ENCODE peak calls at places on chromosomes 2 and 18, in eight cellular contexts. L is HuH-7.5; W is neural crest cell; U is H54; Y is posterior vena cava; B is C1 segment of cervical spinal cord; J is stimulated activated CD4-positive, alpha-beta T cell treated with anti-CD3 and anti-CD28 coated beads, Interleukin-12 subunit alpha, Interleukin-12 subunit beta, amount 100 ng/mL, for 4 hours; V is activated naive CD4-positive, alpha-beta T cell treated with anti-CD3 and anti-CD28 coated beads for 36 hours. Q is an unnamed sample.

GRCh38 chr18:61554117-61554776 is 221.0 kb downstream of the CDH20 start:
- DNase-seq in L (no peak), W (no peak), U (no peak), Y (no peak), B (no peak), J (no peak), V (peak), Q (no peak)

GRCh38 chr2:136527560-136527959 is 237.8 kb upstream of the THSD7B start:
- DNase-seq in L (no peak), W (peak), U (no peak), Y (no peak), B (no peak), J (no peak), V (peak), Q (peak)

GRCh38 chr18:75915941-75916640 is 488.6 kb upstream of the SMIM21 start:
- DNase-seq in L (no peak), W (peak), U (no peak), Y (no peak), B (no peak), J (no peak), V (peak), Q (no peak)

GRCh38 chr2:235961711-235962110 is 206.5 kb downstream of the GBX2 start:
- DNase-seq in L (no peak), W (no peak), U (no peak), Y (no peak), B (no peak), J (no peak), V (no peak), Q (no peak)

GRCh38 chr2:126359494-126359893 is 296.5 kb upstream of the GYPC start:
- DNase-seq in L (no peak), W (no peak), U (no peak), Y (no peak), B (no peak), J (no peak), V (no peak), Q (peak)

GRCh38 chr18:44536041-44536440 is 144.6 kb upstream of the SETBP1 start:
- DNase-seq in L (no peak), W (no peak), U (no peak), Y (no peak), B (no peak), J (no peak), V (no peak), Q (peak)

GRCh38 chr2:82345910-82346309 is 2041.4 kb upstream of the LRRTM1 start:
- DNase-seq in L (no peak), W (no peak), U (no peak), Y (no peak), B (no peak), J (no peak), V (no peak), Q (no peak)

GRCh38 chr2:213098612-213099011 is 52.8 kb downstream of the IKZF2 start:
- DNase-seq in L (no peak), W (no peak), U (no peak), Y (no peak), B (no peak), J (no peak), V (no peak), Q (no peak)

GRCh38 chr18:2916184-2916583 is 69.4 kb downstream of the EMILIN2 start:
- DNase-seq in L (no peak), W (no peak), U (no peak), Y (no peak), B (no peak), J (no peak), V (no peak), Q (no peak)

GRCh38 chr2:237434916-237435315 is 21.0 kb upstream of the COL6A3 start:
- DNase-seq in L (no peak), W (no peak), U (no peak), Y (no peak), B (no peak), J (peak), V (peak), Q (peak)

GRCh38 chr18:51867767-51868166 is 472.2 kb upstream of the DCC start:
- DNase-seq in L (no peak), W (peak), U (no peak), Y (no peak), B (no peak), J (no peak), V (peak), Q (peak)

GRCh38 chr2:233244818-233245217 is 6.7 kb upstream of the ATG16L1 start:
- DNase-seq in L (no peak), W (no peak), U (no peak), Y (no peak), B (no peak), J (no peak), V (no peak), Q (no peak)

GRCh38 chr2:71129114-71129890 is 727 bp downstream of the MCEE start:
- DNase-seq in L (no peak), W (no peak), U (no peak), Y (no peak), B (no peak), J (no peak), V (no peak), Q (peak)

GRCh38 chr2:68766378-68766845 is 31.8 kb downstream of the ARHGAP25 start:
- DNase-seq in L (no peak), W (no peak), U (no peak), Y (no peak), B (no peak), J (no peak), V (peak), Q (peak)

GRCh38 chr18:27750014-27750413 is 426.9 kb downstream of the CDH2 start:
- DNase-seq in L (no peak), W (peak), U (peak), Y (no peak), B (peak), J (no peak), V (peak), Q (peak)